ENCODE peak calls at places on chromosomes 12 and 14, in five cellular contexts. T, P, C, G and Q are unnamed samples.

GRCh38 chr14:24960816-24961215 is 89.1 kb downstream of the STXBP6 start:
- DNase-seq in T (no peak), P (no peak), C (no peak), G (no peak), Q (no peak)

GRCh38 chr12:47602330-47602729 is 103.5 kb downstream of the RPAP3 start:
- DNase-seq in T (no peak), P (no peak), C (no peak), G (no peak), Q (no peak)

GRCh38 chr14:100439781-100440180 is 116.6 kb downstream of the SLC25A47 start:
- DNase-seq in T (no peak), P (peak), C (no peak), G (peak), Q (no peak)

GRCh38 chr12:108640802-108641445 is 7.2 kb upstream of the SELPLG start:
- DNase-seq in T (no peak), P (peak), C (no peak), G (no peak), Q (no peak)

GRCh38 chr14:66380143-66380542 is 106.0 kb upstream of the CCDC196 start:
- DNase-seq in T (no peak), P (peak), C (no peak), G (no peak), Q (no peak)

GRCh38 chr12:41932470-41932991 is 212.1 kb downstream of the GXYLT1 start:
- DNase-seq in T (peak), P (peak), C (peak), G (peak), Q (no peak)

GRCh38 chr12:56601503-56601902 is 28.6 kb downstream of the BAZ2A start:
- DNase-seq in T (peak), P (no peak), C (no peak), G (no peak), Q (no peak)

GRCh38 chr12:106297681-106298080 is 4.9 kb upstream of the TCP11L2 start:
- DNase-seq in T (no peak), P (no peak), C (no peak), G (no peak), Q (no peak)

GRCh38 chr12:53869500-53869899 is 69.1 kb upstream of the HOXC13 start:
- DNase-seq in T (no peak), P (no peak), C (no peak), G (peak), Q (no peak)

GRCh38 chr14:48563465-48563864 is 888.1 kb upstream of the MDGA2 start:
- DNase-seq in T (no peak), P (no peak), C (no peak), G (peak), Q (no peak)

GRCh38 chr12:82326905-82327503 is 31.2 kb downstream of the CCDC59 start:
- DNase-seq in T (no peak), P (no peak), C (no peak), G (peak), Q (no peak)

GRCh38 chr14:92702441-92702918 is 45.9 kb downstream of the LGMN start:
- DNase-seq in T (no peak), P (no peak), C (peak), G (no peak), Q (no peak)

GRCh38 chr12:123251403-123252076 is 18.3 kb downstream of the MTRFR start:
- DNase-seq in T (no peak), P (no peak), C (no peak), G (no peak), Q (no peak)

GRCh38 chr12:34625116-34625515 is 602.8 kb downstream of the ALG10 start:
- DNase-seq in T (no peak), P (no peak), C (no peak), G (no peak), Q (no peak)

GRCh38 chr14:75877292-75877691 is 104.5 kb downstream of the TGFB3 start:
- DNase-seq in T (no peak), P (no peak), C (no peak), G (no peak), Q (no peak)

GRCh38 chr12:32043928-32044549 is 62.6 kb upstream of the BICD1 start:
- DNase-seq in T (no peak), P (no peak), C (no peak), G (no peak), Q (no peak)

GRCh38 chr12:130705174-130705880 is 10.8 kb downstream of the RIMBP2 start:
- DNase-seq in T (no peak), P (no peak), C (no peak), G (no peak), Q (no peak)

GRCh38 chr12:10211101-10211974 is 1.3 kb upstream of the GABARAPL1 start:
- DNase-seq in T (no peak), P (no peak), C (no peak), G (no peak), Q (no peak)

GRCh38 chr14:99324291-99324690 is 52.3 kb upstream of the BCL11B start:
- DNase-seq in T (no peak), P (no peak), C (no peak), G (no peak), Q (no peak)

GRCh38 chr12:92538970-92539749 is 163.6 kb upstream of the PLEKHG7 start:
- DNase-seq in T (no peak), P (no peak), C (no peak), G (peak), Q (no peak)

GRCh38 chr14:61860294-61860918 is 98.2 kb downstream of the SNAPC1 start:
- DNase-seq in T (peak), P (no peak), C (no peak), G (peak), Q (no peak)

GRCh38 chr12:76872415-76872814 is 6.4 kb downstream of the CSRP2 start:
- DNase-seq in T (no peak), P (no peak), C (no peak), G (no peak), Q (no peak)

GRCh38 chr14:75967866-75968265 is 13.9 kb downstream of the TGFB3 start:
- DNase-seq in T (no peak), P (no peak), C (no peak), G (no peak), Q (no peak)

GRCh38 chr14:92676448-92677086 is 71.9 kb downstream of the LGMN start:
- DNase-seq in T (no peak), P (peak), C (peak), G (no peak), Q (no peak)

GRCh38 chr12:67019070-67019469 is 250.1 kb upstream of the CAND1 start:
- DNase-seq in T (no peak), P (no peak), C (no peak), G (no peak), Q (no peak)

GRCh38 chr14:54048311-54048710 is 91.7 kb upstream of the BMP4 start:
- DNase-seq in T (no peak), P (no peak), C (no peak), G (no peak), Q (no peak)

GRCh38 chr14:105411017-105411941 is 8.3 kb upstream of the MTA1 start:
- DNase-seq in T (no peak), P (no peak), C (peak), G (peak), Q (no peak)

GRCh38 chr12:75825686-75826085 is 205.9 kb downstream of the PHLDA1 start:
- DNase-seq in T (no peak), P (no peak), C (no peak), G (peak), Q (no peak)

GRCh38 chr12:125187780-125188741 is 122.8 kb downstream of the AACS start:
- DNase-seq in T (no peak), P (no peak), C (no peak), G (no peak), Q (no peak)

GRCh38 chr12:31008241-31008711 is 65.4 kb upstream of the DDX11 start:
- DNase-seq in T (no peak), P (no peak), C (no peak), G (no peak), Q (no peak)

GRCh38 chr12:71938728-71939385 is at the start of gene TPH2:
- DNase-seq in T (peak), P (no peak), C (peak), G (peak), Q (no peak)
- TF ChIP-seq CTCF in T (no peak), P (no peak), C (peak), G (no peak), Q (no peak)

GRCh38 chr12:38915783-38916182 is 10.4 kb upstream of the CPNE8 start:
- DNase-seq in T (no peak), P (no peak), C (no peak), G (no peak), Q (no peak)

GRCh38 chr12:38926501-38926900 is 21.1 kb upstream of the CPNE8 start:
- DNase-seq in T (no peak), P (no peak), C (no peak), G (no peak), Q (no peak)

GRCh38 chr12:38919191-38919590 is 13.8 kb upstream of the CPNE8 start:
- DNase-seq in T (no peak), P (no peak), C (no peak), G (peak), Q (no peak)

DNA sequence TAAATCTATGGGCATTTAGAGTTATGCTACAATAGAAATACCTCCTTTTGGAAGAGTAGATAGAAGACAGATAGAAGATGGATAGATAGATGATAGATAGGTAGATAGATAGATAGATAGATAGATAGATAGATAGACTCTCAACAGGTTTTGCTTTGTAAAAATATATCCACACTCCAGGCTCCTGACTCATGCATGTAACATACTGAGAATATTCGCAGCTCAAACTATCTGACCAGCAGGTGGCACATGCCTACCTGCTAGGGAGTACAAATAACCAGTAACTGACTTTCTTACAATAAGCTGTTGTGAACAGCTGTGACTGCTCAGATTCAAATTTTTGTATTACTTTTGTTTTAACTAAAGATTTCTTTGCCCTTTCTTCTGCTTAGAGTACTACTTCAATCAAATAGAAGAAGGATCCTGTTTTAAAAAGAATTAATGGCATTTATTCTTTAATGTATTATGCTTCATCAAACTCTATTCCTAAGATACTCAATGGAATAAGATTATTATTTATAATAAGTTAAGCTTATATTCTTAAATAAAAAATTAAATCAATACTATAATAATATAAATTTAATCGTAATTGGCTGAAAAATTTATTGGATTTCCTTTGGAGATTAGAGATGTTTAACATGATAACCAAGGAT is 15.8 kb upstream of the CPNE8 start:
- DNase-seq in T (no peak), P (no peak), C (no peak), G (peak), Q (peak)
- TF ChIP-seq CTCF in T (no peak), P (peak), C (peak), G (peak), Q (no peak)

DNA sequence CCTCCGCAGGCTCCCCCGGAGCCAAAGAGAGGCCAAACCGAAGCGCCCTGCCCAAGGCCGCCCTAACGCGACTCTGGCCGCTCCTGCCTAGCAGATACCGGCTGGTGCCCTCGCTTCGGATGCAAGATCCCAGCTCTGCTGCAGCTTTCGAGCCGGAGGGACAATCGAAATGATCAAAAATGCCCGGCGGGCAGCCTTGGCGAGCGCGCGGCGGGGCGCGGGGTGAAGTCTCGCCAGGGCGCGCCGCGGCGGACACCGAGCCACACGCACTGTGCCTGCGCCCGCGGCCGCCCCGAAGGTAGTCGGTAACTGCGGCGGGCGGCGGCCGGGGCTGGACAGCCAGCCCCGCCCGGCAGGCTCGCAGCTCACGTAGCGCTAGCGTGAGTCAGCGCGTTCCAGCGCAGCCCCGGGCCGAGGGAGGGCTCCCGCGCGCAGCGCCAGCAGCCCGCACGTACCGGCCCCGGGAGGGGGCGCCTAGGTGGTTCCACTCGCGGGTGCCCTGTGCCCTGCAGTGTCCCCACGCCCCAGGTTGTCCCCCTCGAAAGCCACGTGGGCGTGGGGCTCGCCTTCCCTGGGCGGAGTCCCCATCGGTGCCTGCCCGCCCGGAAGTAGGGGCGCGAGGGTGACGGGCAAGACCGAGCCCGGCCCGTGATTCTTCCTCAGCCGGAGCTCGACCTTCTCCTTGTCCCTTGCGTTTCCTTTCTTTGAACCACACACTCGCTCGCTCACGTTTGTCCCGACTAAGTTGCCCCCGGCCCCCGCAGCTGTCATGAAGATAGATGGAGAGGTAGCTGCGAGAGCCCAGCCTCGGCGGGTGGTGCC is 109.3 kb upstream of the EGLN3 start:
- DNase-seq in T (peak), P (peak), C (peak), G (peak), Q (peak)
- TF ChIP-seq CTCF in T (no peak), P (peak), C (peak), G (peak), Q (no peak)

GRCh38 chr14:95021588-95021987 is 135.7 kb downstream of the DICER1 start:
- DNase-seq in T (no peak), P (no peak), C (no peak), G (no peak), Q (no peak)
- TF ChIP-seq CTCF in T (no peak), P (no peak), C (no peak), G (no peak), Q (no peak)

DNA sequence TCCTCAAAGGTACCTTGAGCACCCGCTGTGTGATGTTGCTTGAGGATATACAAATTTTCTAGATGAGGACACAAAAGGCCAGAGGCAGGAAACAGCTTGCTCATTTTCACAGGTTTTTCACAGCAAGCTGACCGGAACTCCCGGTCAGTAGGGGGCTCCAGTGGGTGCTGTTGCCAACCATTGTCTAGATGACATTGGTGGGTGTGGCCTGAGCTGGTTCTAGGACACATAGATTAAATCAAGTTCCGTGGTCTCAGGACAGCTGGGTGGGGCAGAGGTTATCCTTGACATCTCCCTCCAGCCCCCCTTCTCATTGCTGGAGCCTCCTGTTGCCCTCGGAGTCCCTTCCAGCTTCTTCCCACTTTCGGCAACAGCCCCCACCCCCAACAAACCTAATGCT is 153.6 kb upstream of the FKBP4 start:
- DNase-seq in T (no peak), P (no peak), C (peak), G (no peak), Q (no peak)
- TF ChIP-seq CTCF in T (no peak), P (no peak), C (no peak), G (no peak), Q (no peak)